ENCODE peak calls at places on chromosomes 11 and 22, in eight cellular contexts. K, U, Y, R, V, I, Z and L are unnamed samples.

GRCh38 chr11:35545604-35546003 is 20.2 kb upstream of the PAMR1 start:
- DNase-seq in K (no peak), R (no peak), U (no peak), Z (no peak), I (no peak), Y (no peak), V (no peak), L (no peak)

GRCh38 chr11:103325686-103326069 is 216.5 kb downstream of the DYNC2H1 start:
- DNase-seq in Z (no peak), V (no peak), U (no peak), K (no peak), I (no peak), R (no peak), Y (no peak), L (no peak)

GRCh38 chr11:117663826-117664225 is 133.2 kb downstream of the DSCAML1 start:
- DNase-seq in I (no peak), Y (no peak), U (no peak), K (no peak), V (no peak), Z (no peak), R (no peak), L (no peak)

GRCh38 chr11:14423633-14424032 is 64.7 kb upstream of the RRAS2 start:
- DNase-seq in K (no peak), Y (no peak), U (peak), R (no peak), Z (no peak), V (no peak), I (no peak), L (no peak)

GRCh38 chr11:84865791-84866535 is 761.2 kb downstream of the DLG2 start:
- DNase-seq in Y (no peak), I (no peak), K (no peak), V (no peak), U (no peak), R (no peak), Z (no peak), L (no peak)

GRCh38 chr22:19890502-19891349 is 36.1 kb upstream of the GNB1L start:
- DNase-seq in Z (no peak), Y (no peak), V (no peak), I (no peak), R (no peak), U (no peak), K (no peak), L (no peak)

GRCh38 chr11:93921695-93922468 is 71.5 kb upstream of the VSTM5 start:
- DNase-seq in R (peak), U (peak), I (no peak), Y (no peak), V (peak), Z (peak), K (peak), L (peak)

GRCh38 chr11:88175004-88175706 is at the start of gene RAB38:
- DNase-seq in I (peak), Z (peak), Y (no peak), V (peak), K (no peak), R (peak), U (peak), L (peak)

GRCh38 chr11:65078151-65078550 is 5.7 kb downstream of the CDCA5 start:
- DNase-seq in K (no peak), U (peak), R (peak), I (peak), Y (peak), V (no peak), Z (peak), L (no peak)

GRCh38 chr11:33976351-33977199 is 75.0 kb upstream of the CAPRIN1 start:
- DNase-seq in Y (no peak), K (no peak), R (no peak), U (peak), I (no peak), Z (no peak), V (no peak), L (no peak)

GRCh38 chr22:43289976-43290663 is 53.1 kb downstream of the SCUBE1 start:
- DNase-seq in K (no peak), I (no peak), U (peak), V (no peak), Y (no peak), R (no peak), Z (no peak), L (no peak)

GRCh38 chr11:108432783-108433182 is 34.5 kb downstream of the C11orf65 start:
- DNase-seq in K (no peak), Z (no peak), R (no peak), V (no peak), I (no peak), Y (no peak), U (peak), L (no peak)

GRCh38 chr11:73259406-73260126 is 12.6 kb upstream of the P2RY6 start:
- DNase-seq in U (no peak), V (no peak), Z (no peak), I (no peak), K (no peak), R (no peak), Y (no peak), L (no peak)

GRCh38 chr11:34630544-34630943 is 9.7 kb downstream of the EHF start:
- DNase-seq in I (no peak), V (no peak), R (peak), K (no peak), Y (no peak), Z (no peak), U (no peak), L (no peak)

GRCh38 chr11:58058276-58059010 is 27.7 kb downstream of the OR6Q1 start:
- DNase-seq in I (peak), Y (no peak), K (no peak), U (no peak), Z (peak), V (no peak), R (no peak), L (no peak)

GRCh38 chr11:134264966-134265365 is 11.2 kb upstream of the GLB1L3 start:
- DNase-seq in V (no peak), Y (no peak), I (no peak), Z (no peak), U (no peak), K (no peak), R (no peak), L (no peak)

GRCh38 chr11:102111011-102111786 is 952 bp downstream of the YAP1 start:
- DNase-seq in I (peak), U (peak), Y (no peak), K (no peak), Z (peak), V (peak), R (peak), L (peak)

GRCh38 chr11:102110761-102111010 is 439 bp downstream of the YAP1 start:
- DNase-seq in R (no peak), I (no peak), Z (no peak), K (no peak), V (no peak), U (no peak), Y (no peak), L (no peak)

GRCh38 chr11:102112654-102112926 is 2.3 kb downstream of the YAP1 start:
- DNase-seq in U (no peak), Z (no peak), I (no peak), V (no peak), Y (no peak), K (no peak), R (no peak), L (no peak)

GRCh38 chr11:102111787-102112653 is 1.8 kb downstream of the YAP1 start:
- DNase-seq in I (peak), U (peak), Y (no peak), K (peak), R (peak), Z (peak), V (peak), L (no peak)

GRCh38 chr11:102109896-102110760 is at the start of gene YAP1:
- DNase-seq in I (peak), Y (peak), U (peak), K (peak), V (peak), Z (peak), R (peak), L (peak)
- TF ChIP-seq CTCF in I (peak), Y (no peak), U (no peak), K (no peak), V (no peak), Z (no peak), R (no peak), L (no peak)

DNA sequence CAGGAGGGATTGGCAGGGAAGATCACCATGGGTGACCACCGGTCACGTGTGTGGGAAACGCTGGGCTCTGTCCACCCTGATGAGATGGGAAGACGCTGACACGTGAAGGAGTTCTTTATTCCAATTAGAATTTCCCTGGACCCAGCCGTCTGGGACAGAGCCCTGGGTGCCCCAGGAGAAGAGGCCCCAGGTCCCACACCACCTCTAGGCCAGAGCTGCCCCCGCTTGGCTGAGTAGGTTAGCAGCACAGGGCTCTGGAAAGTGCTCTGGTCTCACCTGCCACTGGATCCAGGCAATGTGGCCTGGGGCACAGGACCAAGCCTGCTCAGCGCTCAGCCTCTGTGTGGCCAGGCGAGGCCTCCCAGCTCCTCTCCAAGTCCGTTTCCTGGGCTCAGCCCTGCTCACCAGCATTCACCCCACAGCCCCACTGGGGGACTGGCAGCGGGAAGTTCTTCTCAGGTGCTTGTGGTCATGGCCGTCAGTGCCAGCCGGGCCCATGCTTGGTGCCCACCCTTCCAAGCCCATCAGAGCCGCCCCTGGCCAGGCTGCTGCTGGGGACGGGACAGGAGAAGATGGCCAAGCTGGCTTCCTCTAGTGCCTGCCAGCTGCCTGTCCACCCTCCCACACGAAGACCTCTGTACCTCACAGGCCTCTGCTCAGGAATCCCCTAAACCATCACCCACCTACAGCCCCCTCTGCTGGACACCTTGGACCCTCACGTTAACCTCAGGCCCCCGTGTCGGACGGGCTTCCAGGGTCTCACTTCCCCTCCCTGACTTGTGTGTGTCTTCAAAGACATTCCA is 62.5 kb upstream of the FGF3 start:
- DNase-seq in Z (no peak), K (no peak), U (no peak), Y (no peak), I (peak), V (no peak), R (no peak), L (no peak)
- TF ChIP-seq CTCF in Z (no peak), K (peak), U (peak), Y (no peak), I (no peak), V (peak), R (peak), L (peak)

GRCh38 chr11:125084057-125084416 is 20.9 kb downstream of the SLC37A2 start:
- DNase-seq in K (no peak), I (no peak), R (no peak), U (no peak), Y (no peak), V (no peak), Z (no peak), L (no peak)

GRCh38 chr11:125084761-125085231 is 21.7 kb downstream of the SLC37A2 start:
- DNase-seq in U (no peak), Z (no peak), V (no peak), K (no peak), Y (no peak), R (no peak), I (peak), L (no peak)

GRCh38 chr11:125083312-125084056 is 20.4 kb downstream of the SLC37A2 start:
- DNase-seq in Z (no peak), I (peak), K (no peak), Y (no peak), R (no peak), U (no peak), V (no peak), L (no peak)

GRCh38 chr11:125086633-125087296 is 23.7 kb downstream of the SLC37A2 start:
- DNase-seq in Z (no peak), I (no peak), U (no peak), K (no peak), Y (no peak), V (no peak), R (no peak), L (no peak)

GRCh38 chr11:125085301-125086081 is 22.4 kb downstream of the SLC37A2 start:
- DNase-seq in I (peak), R (no peak), Z (no peak), Y (no peak), K (no peak), V (no peak), U (no peak), L (no peak)
- TF ChIP-seq CTCF in I (no peak), R (no peak), Z (no peak), Y (no peak), K (no peak), V (peak), U (no peak), L (no peak)

GRCh38 chr11:79227732-79228416 is 213.0 kb downstream of the TENM4 start:
- DNase-seq in K (no peak), V (no peak), I (no peak), Z (no peak), U (no peak), Y (no peak), R (no peak), L (no peak)
- TF ChIP-seq CTCF in K (no peak), V (peak), I (no peak), Z (no peak), U (peak), Y (no peak), R (no peak), L (no peak)

GRCh38 chr11:86155210-86155844 is 86.4 kb upstream of the PICALM start:
- DNase-seq in V (no peak), R (no peak), I (no peak), U (no peak), K (no peak), Z (no peak), Y (no peak), L (no peak)
- TF ChIP-seq CTCF in V (no peak), R (no peak), I (no peak), U (no peak), K (no peak), Z (no peak), Y (no peak), L (no peak)

GRCh38 chr22:45205624-45205925 is 35.1 kb downstream of the KIAA0930 start:
- DNase-seq in K (no peak), I (no peak), R (no peak), V (no peak), U (no peak), Y (no peak), Z (no peak), L (no peak)

GRCh38 chr22:45204751-45205623 is 35.7 kb downstream of the KIAA0930 start:
- DNase-seq in I (no peak), U (no peak), Z (no peak), K (no peak), V (no peak), R (no peak), Y (no peak), L (no peak)

GRCh38 chr22:45202333-45203149 is 38.2 kb downstream of the KIAA0930 start:
- DNase-seq in V (no peak), Z (no peak), U (no peak), R (no peak), Y (no peak), K (no peak), I (peak), L (no peak)

GRCh38 chr22:45203150-45203974 is 37.3 kb downstream of the KIAA0930 start:
- DNase-seq in I (peak), R (no peak), Y (no peak), K (no peak), Z (no peak), U (no peak), V (no peak), L (no peak)

GRCh38 chr22:45204241-45204640 is 36.5 kb downstream of the KIAA0930 start:
- DNase-seq in Y (no peak), U (no peak), I (no peak), R (no peak), Z (no peak), V (no peak), K (no peak), L (no peak)
- TF ChIP-seq CTCF in Y (no peak), U (no peak), I (no peak), R (no peak), Z (no peak), V (no peak), K (no peak), L (no peak)